ENCODE peak calls at places on chromosome 17, in six cellular contexts. F is ovary; I is Caco-2; X is mammary epithelial cell; K is breast epithelium; T is CD8-positive, alpha-beta T cell. P is an unnamed sample. For H3K36me3, the result is how much of the 10 kb centered on the place peaks cover.

GRCh38 chr17:81888988-81889595 is 2.3 kb downstream of the ALYREF start:
- DNase-seq in F (no peak), I (no peak), X (no peak), K (no peak), T (no peak), P (no peak)

GRCh38 chr17:31736855-31737625 is 122.0 kb downstream of the COPRS start:
- DNase-seq in F (no peak), I (no peak), X (no peak), K (no peak), T (no peak), P (no peak)

GRCh38 chr17:36675250-36675649 is 73.9 kb downstream of the MRM1 start:
- DNase-seq in F (no peak), I (no peak), X (no peak), K (no peak), T (peak), P (no peak)

GRCh38 chr17:35750526-35751395 is 2.3 kb downstream of the GAS2L2 start:
- DNase-seq in F (no peak), I (no peak), X (peak), K (no peak), T (no peak), P (no peak)

GRCh38 chr17:77049440-77049839 is 91.3 kb upstream of the SEC14L1 start:
- DNase-seq in F (no peak), I (no peak), X (no peak), K (no peak), T (no peak), P (no peak)

GRCh38 chr17:82121660-82122629 is 23.9 kb upstream of the FASN start:
- DNase-seq in F (no peak), I (no peak), X (no peak), K (no peak), T (no peak), P (no peak)

GRCh38 chr17:28326114-28326513 is 7.1 kb downstream of the TMEM97 start:
- DNase-seq in F (no peak), I (peak), X (no peak), K (no peak), T (no peak), P (no peak)

GRCh38 chr17:53516643-53517042 is 306.1 kb upstream of the KIF2B start:
- DNase-seq in F (no peak), I (peak), X (peak), K (no peak), T (no peak), P (no peak)

GRCh38 chr17:42784811-42785592 is 4.6 kb downstream of the WNK4 start:
- DNase-seq in F (peak), I (no peak), X (no peak), K (no peak), T (no peak), P (no peak)

GRCh38 chr17:66304304-66305174 is 2.1 kb downstream of the PRKCA start:
- DNase-seq in F (no peak), I (no peak), X (peak), K (no peak), T (no peak), P (no peak)

GRCh38 chr17:2954898-2955445 is 108.4 kb downstream of the OR1D5 start:
- DNase-seq in F (no peak), I (peak), X (peak), K (no peak), T (no peak), P (no peak)

GRCh38 chr17:43530303-43531081 is 15.6 kb downstream of the ETV4 start:
- DNase-seq in F (peak), I (no peak), X (peak), K (peak), T (no peak), P (no peak)

GRCh38 chr17:66446419-66446818 is 144.0 kb downstream of the PRKCA start:
- DNase-seq in F (no peak), I (no peak), X (no peak), K (no peak), T (no peak), P (no peak)

GRCh38 chr17:12047977-12048376 is 27.3 kb downstream of the MAP2K4 start:
- DNase-seq in F (no peak), I (no peak), X (no peak), K (no peak), T (no peak), P (no peak)

GRCh38 chr17:8837438-8838075 is 29.9 kb downstream of the PIK3R6 start:
- DNase-seq in F (no peak), I (no peak), X (peak), K (no peak), T (no peak), P (no peak)

GRCh38 chr17:64129765-64130558 is at the start of gene ERN1:
- DNase-seq in F (peak), I (peak), X (peak), K (peak), T (peak), P (peak)

GRCh38 chr17:14724770-14725169 is 423.9 kb downstream of the HS3ST3B1 start:
- DNase-seq in F (no peak), I (no peak), X (no peak), K (no peak), T (no peak), P (no peak)

GRCh38 chr17:45896803-45897693 is 2.7 kb downstream of the MAPT start:
- DNase-seq in F (no peak), I (no peak), X (peak), K (no peak), T (no peak), P (no peak)

GRCh38 chr17:3645310-3645709 is 8.8 kb downstream of the CTNS start:
- DNase-seq in F (no peak), I (no peak), X (no peak), K (no peak), T (no peak), P (no peak)

GRCh38 chr17:73359255-73359816 is 47.5 kb upstream of the CDC42EP4 start:
- DNase-seq in F (no peak), I (no peak), X (no peak), K (no peak), T (no peak), P (no peak)

GRCh38 chr17:20234266-20234665 is 225.1 kb downstream of the SPECC1 start:
- DNase-seq in F (no peak), I (no peak), X (no peak), K (no peak), T (peak), P (no peak)

GRCh38 chr17:8162232-8162996 is at the start of gene VAMP2:
- DNase-seq in F (peak), I (peak), X (peak), K (peak), T (peak), P (peak)

GRCh38 chr17:81231766-81232581 is 6.9 kb downstream of the TEPSIN start:
- DNase-seq in F (no peak), I (no peak), X (no peak), K (no peak), T (no peak), P (peak)

GRCh38 chr17:73476890-73477350 is 165.1 kb upstream of the CDC42EP4 start:
- DNase-seq in F (no peak), I (no peak), X (no peak), K (no peak), T (no peak), P (no peak)

GRCh38 chr17:15354256-15354655 is 12.9 kb upstream of the TEKT3 start:
- DNase-seq in F (no peak), I (no peak), X (no peak), K (no peak), T (no peak), P (no peak)

GRCh38 chr17:75588546-75589016 is 981 bp downstream of the MYO15B start:
- DNase-seq in F (no peak), I (no peak), X (no peak), K (no peak), T (no peak), P (no peak)

GRCh38 chr17:68437979-68438877 is 19.1 kb downstream of the WIPI1 start:
- DNase-seq in F (no peak), I (no peak), X (no peak), K (no peak), T (peak), P (no peak)

GRCh38 chr17:67082110-67082509 is 37.8 kb downstream of the CACNG1 start:
- DNase-seq in F (no peak), I (no peak), X (no peak), K (no peak), T (no peak), P (peak)

GRCh38 chr17:76204277-76204676 is 36.0 kb downstream of the RNF157 start:
- DNase-seq in F (no peak), I (peak), X (peak), K (no peak), T (no peak), P (no peak)

GRCh38 chr17:64081802-64082799 is 47.8 kb downstream of the ERN1 start:
- DNase-seq in F (no peak), I (peak), X (peak), K (no peak), T (peak), P (peak)

DNA sequence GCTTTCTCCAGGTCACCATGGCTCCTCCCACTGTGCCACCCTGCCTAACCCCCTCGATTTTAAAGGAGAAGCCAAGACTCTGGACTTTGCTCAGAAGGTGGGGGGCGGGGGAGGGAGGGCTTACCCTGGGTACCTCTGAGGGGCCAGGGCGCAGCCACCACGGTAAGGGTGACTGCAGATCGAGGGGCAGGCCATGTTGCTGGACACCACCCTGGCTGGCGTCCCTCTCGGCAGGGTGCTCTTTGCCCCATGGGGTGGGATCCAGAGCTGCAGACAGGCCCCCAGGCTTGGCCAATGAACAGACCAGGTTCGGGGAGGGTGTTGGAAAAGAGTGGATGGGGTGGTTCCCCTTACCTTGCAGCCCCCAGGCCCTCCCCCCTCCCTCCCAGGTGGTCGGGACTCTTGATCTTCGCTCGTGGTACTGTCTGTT is 392 bp upstream of the GRB7 start:
- DNase-seq in F (no peak), I (peak), X (no peak), K (no peak), T (no peak), P (no peak)
- H3K4me3 ChIP-seq in F (no peak), I (peak), X (peak), K (peak), T (no peak), P (no peak)

GRCh38 chr17:33318241-33318640 is 25.1 kb upstream of the ASIC2 start:
- DNase-seq in F (no peak), I (no peak), X (no peak), K (no peak), T (no peak), P (no peak)

GRCh38 chr17:33316733-33317132 is 23.6 kb upstream of the ASIC2 start:
- DNase-seq in F (no peak), I (no peak), X (no peak), K (no peak), T (no peak), P (no peak)

GRCh38 chr17:33324741-33325140 is 31.6 kb upstream of the ASIC2 start:
- DNase-seq in F (no peak), I (no peak), X (no peak), K (no peak), T (no peak), P (no peak)

DNA sequence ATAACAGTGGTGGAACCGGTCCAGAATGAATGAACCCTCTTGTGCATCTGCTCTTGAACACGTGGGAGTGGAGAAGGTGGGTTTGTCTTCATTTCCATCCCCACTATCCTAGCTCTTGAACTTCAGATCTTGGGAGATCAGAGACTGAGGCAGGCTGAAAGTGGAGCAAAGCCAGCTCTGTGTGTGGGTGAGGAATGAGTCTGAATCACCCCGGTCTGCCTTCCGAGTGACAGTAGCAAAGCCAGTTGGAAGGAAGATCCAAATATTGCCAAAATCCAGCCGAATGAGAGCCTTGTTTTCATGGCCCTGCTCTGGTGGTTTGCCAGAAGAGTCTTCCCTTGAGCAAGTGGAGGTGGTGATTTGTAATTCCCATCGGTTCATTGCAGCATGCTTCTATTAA is 29.0 kb upstream of the ASIC2 start:
- DNase-seq in F (no peak), I (no peak), X (no peak), K (peak), T (no peak), P (no peak)
- TF ChIP-seq CTCF in F (no peak), I (no peak), X (no peak), K (no peak), T (no peak), P (no peak)

DNA sequence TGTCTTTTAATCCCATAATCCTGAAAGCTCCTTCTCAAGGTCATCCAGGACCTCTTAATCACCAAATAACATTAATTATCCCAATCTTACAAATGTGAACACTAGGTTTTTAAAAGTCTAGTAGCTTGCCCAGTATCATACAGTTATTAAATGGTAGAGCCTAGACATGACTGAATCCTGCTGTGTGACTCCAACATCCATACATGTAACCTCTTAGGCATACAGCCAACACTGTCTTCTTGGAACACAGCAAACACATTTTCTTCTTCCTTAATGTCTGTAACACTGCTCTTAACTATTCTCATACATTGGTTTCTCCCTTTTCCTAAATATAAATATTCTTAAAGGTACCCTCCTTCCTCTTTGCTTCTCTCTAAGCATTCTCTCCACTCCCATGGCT is 13.7 kb downstream of the BRIP1 start:
- DNase-seq in F (no peak), I (no peak), X (no peak), K (no peak), T (no peak), P (no peak)
- H3K36me3 ChIP-seq in F (under half), I (under half), X (under half), K (under half), T (under half), P (under half)

GRCh38 chr17:49994085-49995054 is 654 bp downstream of the DLX3 start:
- DNase-seq in F (no peak), I (peak), X (no peak), K (no peak), T (no peak), P (no peak)
- H3K4me3 ChIP-seq in F (peak), I (peak), X (peak), K (peak), T (peak), P (peak)

DNA sequence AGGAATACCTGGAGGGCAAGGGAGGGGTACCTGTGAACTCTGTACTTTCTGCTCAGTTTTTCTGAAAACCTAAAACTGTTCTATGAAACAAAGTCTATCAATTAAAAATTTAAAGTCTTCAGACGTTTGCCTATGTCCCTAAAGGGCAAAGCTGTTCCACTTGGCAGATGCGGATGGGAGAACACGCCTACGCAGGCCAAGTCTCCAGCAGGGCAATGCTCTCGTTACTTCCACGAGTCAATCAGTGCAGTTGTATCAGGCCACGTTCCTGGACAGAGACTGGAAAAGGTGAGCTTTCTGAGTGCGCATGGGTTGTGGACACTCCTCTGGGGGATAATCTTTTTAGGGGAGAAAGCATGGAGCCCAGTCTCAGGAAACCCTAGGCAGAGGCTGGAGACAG is 86.6 kb downstream of the NXN start:
- DNase-seq in F (no peak), I (no peak), X (no peak), K (no peak), T (no peak), P (no peak)
- TF ChIP-seq CTCF in F (no peak), I (no peak), X (no peak), K (no peak), T (no peak), P (no peak)

DNA sequence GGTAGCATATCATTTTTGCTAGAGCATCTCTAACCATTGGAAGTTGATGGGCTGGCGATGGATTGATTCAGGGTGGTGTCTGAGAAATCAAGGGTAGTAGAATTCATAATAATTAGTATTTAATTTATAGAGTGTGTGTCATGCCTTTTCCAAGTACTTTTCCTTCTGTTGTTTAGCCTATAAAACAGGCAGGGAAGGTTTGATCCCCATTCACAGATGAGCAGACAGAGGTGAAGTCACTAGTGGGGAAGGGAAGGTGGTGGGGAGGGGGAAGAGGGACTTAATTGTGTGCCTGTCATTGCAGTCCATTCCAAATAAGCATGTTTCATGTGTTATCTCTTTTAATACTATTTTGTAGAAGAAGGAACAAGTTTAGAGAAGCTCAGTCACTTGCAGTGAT is 131.3 kb downstream of the MSI2 start:
- DNase-seq in F (no peak), I (no peak), X (no peak), K (no peak), T (no peak), P (no peak)
- H3K36me3 ChIP-seq in F (under half), I (under half), X (under half), K (under half), T (under half), P (under half)